ENCODE peak calls at places on chromosomes 7 and 10, in seven cellular contexts. O is WERI-Rb-1, G is spleen, L is HCT116, F is mesendoderm, U is left ventricle myocardium inferior, A is MM.1S. D is an unnamed sample.
A peak's percentile ranks its signal among the peaks of the same experiment; 100 is the strongest.

GRCh38 chr7:78751253-78751652 is 702.2 kb downstream of the MAGI2 start:
- DNase-seq in O (no peak), G (no peak), L (no peak), F (no peak), U (no peak), A (no peak), D (no peak)

GRCh38 chr7:142168746-142169145 is 57.2 kb downstream of the MGAM2 start:
- DNase-seq in O (no peak), G (no peak), L (no peak), F (no peak), U (no peak), A (peak; percentile 37), D (no peak)

GRCh38 chr10:67079126-67079525 is 153.3 kb downstream of the LRRTM3 start:
- DNase-seq in O (no peak), G (no peak), L (no peak), F (no peak), U (peak; percentile 19), A (no peak), D (no peak)

GRCh38 chr7:44618754-44619153 is 12.3 kb downstream of the OGDH start:
- DNase-seq in O (no peak), G (no peak), L (peak; percentile 21), F (peak; percentile 66), U (no peak), A (no peak), D (no peak)

GRCh38 chr10:61939575-61940301 is 38.2 kb downstream of the ARID5B start:
- DNase-seq in O (no peak), G (no peak), L (no peak), F (no peak), U (no peak), A (no peak), D (no peak)

GRCh38 chr10:52883996-52884871 is 111.7 kb upstream of the MBL2 start:
- DNase-seq in O (peak; percentile 23), G (no peak), L (peak; percentile 23), F (peak; percentile 90), U (no peak), A (peak; percentile 71), D (no peak)

GRCh38 chr7:157708896-157709295 is 372.1 kb downstream of the DNAJB6 start:
- DNase-seq in O (no peak), G (peak; percentile 59), L (no peak), F (no peak), U (no peak), A (no peak), D (peak; percentile 37)

GRCh38 chr10:132021046-132021445 is 39.3 kb upstream of the BNIP3 start:
- DNase-seq in O (no peak), G (no peak), L (no peak), F (no peak), U (no peak), A (no peak), D (no peak)

GRCh38 chr7:80890391-80890790 is 28.5 kb downstream of the SEMA3C start:
- DNase-seq in O (no peak), G (no peak), L (no peak), F (no peak), U (no peak), A (peak; percentile 16), D (no peak)

GRCh38 chr7:105136221-105136620 is 122.2 kb downstream of the KMT2E start:
- DNase-seq in O (no peak), G (no peak), L (peak; percentile 8), F (peak; percentile 84), U (no peak), A (no peak), D (no peak)

GRCh38 chr7:118855290-118855689 is 630.8 kb downstream of the ANKRD7 start:
- DNase-seq in O (no peak), G (no peak), L (no peak), F (peak; percentile 12), U (no peak), A (no peak), D (no peak)

GRCh38 chr7:69434350-69434749 is 163.9 kb upstream of the AUTS2 start:
- DNase-seq in O (no peak), G (no peak), L (no peak), F (no peak), U (no peak), A (no peak), D (no peak)

GRCh38 chr7:130148561-130148960 is 56.6 kb downstream of the TMEM209 start:
- DNase-seq in O (no peak), G (no peak), L (no peak), F (no peak), U (no peak), A (no peak), D (no peak)

GRCh38 chr7:122166708-122167107 is 22.7 kb upstream of the AASS start:
- DNase-seq in O (no peak), G (no peak), L (no peak), F (no peak), U (no peak), A (no peak), D (no peak)

GRCh38 chr7:105015631-105015965 is 1.6 kb downstream of the KMT2E start:
- DNase-seq in O (no peak), G (no peak), L (no peak), F (peak; percentile 67), U (no peak), A (peak; percentile 45), D (no peak)

GRCh38 chr7:1611708-1612241 is 41.9 kb upstream of the PSMG3 start:
- DNase-seq in O (peak; percentile 99), G (no peak), L (peak; percentile 3), F (peak; percentile 20), U (no peak), A (no peak), D (no peak)

DNA sequence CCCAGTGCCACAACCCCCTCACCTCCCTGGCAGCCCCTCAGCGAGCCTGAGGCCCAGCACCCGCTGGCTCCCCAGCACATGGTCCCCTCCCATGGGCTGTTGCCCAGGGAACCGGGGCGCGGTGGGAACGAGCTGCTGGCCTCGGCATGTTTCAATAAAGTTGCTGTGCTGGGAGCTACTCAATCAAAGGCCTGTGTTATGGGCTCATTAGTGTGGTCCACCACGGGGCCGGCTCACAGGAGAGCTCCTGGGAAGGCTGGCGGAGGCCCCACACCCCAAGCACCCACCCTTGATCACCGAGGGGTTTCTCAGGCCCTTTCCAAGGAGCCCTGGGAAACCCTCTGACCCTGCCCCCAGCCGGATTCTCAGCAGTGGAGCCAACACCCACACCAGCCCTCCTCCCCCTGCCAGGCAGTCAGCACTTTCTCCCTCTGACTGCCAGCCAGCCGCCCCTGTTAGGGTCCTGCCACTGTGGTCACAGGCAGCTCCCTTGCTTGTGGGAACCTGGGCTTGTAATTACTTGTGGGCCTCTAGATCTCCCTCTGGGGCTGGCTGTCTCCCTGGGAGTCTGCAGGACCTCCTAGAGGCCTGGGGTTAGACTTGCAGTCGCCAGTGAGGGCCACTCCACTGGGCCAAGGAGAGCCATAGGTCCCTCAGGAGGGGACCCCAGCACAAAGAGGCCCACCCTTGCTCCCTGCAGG is 24.8 kb upstream of the TRIM8 start:
- DNase-seq in O (no peak), G (no peak), L (no peak), F (no peak), U (no peak), A (no peak), D (peak; percentile 38)
- H3K27ac ChIP-seq in O (no peak overlapping the region), G (peak overlapping the region; percentile 64), L (no peak overlapping the region), F (no peak overlapping the region), U (peak overlapping the region; percentile 85), A (no peak overlapping the region), D (peak overlapping the region; percentile 70)

DNA sequence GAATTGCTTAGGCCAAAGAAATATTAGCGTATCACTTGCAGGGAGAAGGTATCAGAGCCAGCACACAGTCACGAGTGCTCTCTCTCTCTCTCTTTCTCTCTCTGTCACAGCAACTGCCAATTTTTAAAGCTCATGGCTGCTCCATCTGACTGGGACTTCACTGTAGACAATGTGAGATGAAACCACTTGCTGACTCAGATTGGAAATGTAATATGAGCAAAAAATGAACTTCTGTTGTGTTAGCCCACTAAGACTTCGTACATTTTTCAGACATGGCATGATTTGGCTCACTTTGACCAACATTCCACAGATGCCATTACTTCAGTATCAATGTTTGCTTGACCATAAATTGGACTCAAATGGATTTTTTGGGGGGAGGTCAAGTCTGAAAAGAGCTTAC is 68.1 kb downstream of the DGKB start:
- DNase-seq in O (no peak), G (no peak), L (no peak), F (no peak), U (no peak), A (peak; percentile 15), D (no peak)
- H3K27ac ChIP-seq in O (no peak overlapping the region), G (no peak overlapping the region), L (no peak overlapping the region), F (no peak overlapping the region), U (peak overlapping the region; percentile 73), A (no peak overlapping the region), D (no peak overlapping the region)

DNA sequence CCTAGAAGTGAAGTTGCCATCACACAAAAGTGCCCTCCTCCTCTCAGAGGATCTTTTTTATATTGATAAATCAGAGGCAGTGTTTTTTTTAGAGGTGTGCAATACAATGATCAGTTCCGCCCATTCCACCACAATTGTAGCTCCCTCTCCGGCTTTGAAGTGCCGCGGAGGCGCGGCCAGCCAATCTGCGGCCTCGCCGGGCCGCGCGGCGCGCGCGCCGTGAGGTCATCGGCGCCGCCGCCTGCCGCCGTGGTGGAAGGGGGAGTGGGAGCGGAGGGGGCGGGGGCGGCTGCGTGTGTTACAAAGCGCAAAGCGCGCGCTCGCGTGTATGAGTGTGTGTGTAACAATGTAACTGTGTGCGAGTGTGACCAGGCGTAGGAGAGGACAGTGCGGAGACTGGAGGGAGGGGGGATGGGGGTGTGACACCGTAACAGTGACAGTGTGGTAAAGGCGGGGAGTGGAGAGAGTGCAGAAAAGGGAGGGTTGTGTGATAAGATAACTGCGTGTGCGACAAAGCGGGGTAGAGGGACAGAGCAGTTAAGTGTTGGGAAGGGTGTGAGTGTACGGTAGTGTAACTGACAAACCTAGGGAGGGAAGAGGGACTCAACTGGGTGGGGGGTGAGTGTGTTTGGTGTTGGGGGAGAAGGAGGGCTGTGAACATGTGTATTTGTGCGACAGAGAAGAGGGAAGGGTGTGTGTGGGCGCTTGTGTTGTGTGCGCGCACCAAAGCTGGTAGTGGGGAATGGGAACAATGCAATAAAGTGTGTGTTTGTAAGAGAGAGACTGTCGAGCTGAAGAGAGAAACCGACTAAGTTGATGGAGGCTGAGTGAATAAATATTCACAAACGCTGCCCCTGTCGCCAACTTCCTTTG is at the start of gene SP8:
- DNase-seq in O (peak; percentile 58), G (no peak), L (no peak), F (peak; percentile 93), U (no peak), A (no peak), D (no peak)
- H3K27ac ChIP-seq in O (no peak within 1 kb of the TSS), G (no peak within 1 kb of the TSS), L (no peak within 1 kb of the TSS), F (peak within 1 kb of the TSS; percentile 59), U (no peak within 1 kb of the TSS), A (no peak within 1 kb of the TSS), D (no peak within 1 kb of the TSS)

DNA sequence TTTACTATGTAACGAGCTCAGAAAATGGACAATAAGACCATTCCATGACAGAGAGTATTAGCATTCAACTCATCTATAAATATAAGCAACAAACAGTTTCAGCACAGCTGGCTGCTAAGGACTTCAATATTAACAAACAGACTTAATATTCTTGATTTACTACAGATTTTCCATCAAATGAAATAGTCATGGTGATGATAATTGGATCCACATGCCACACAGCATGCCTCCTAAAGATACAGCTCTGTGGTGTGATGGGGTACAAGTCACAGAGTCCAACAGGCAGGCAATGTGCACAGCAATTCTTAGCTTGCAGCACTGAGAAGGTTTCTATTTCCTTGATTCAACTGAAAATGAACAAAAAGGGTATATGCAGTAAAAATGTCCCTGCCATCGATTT is 54.0 kb downstream of the DOCK4 start:
- DNase-seq in O (no peak), G (no peak), L (no peak), F (no peak), U (no peak), A (no peak), D (no peak)
- H3K27ac ChIP-seq in O (no peak overlapping the region), G (no peak overlapping the region), L (no peak overlapping the region), F (no peak overlapping the region), U (no peak overlapping the region), A (no peak overlapping the region), D (no peak overlapping the region)

GRCh38 chr7:150961510-150962284 is 16.4 kb downstream of the KCNH2 start:
- DNase-seq in O (no peak), G (no peak), L (no peak), F (no peak), U (peak; percentile 14), A (no peak), D (no peak)
- H3K27ac ChIP-seq in O (no peak overlapping the region), G (peak overlapping the region; percentile 62), L (no peak overlapping the region), F (no peak overlapping the region), U (peak overlapping the region; percentile 96), A (no peak overlapping the region), D (peak overlapping the region; percentile 31)

D was measured in lower lobe of right lung.